ENCODE peak calls at places on chromosomes 6 and 20, in nine cellular contexts. G, F, P, V, N, W, A, H and S are unnamed samples.

GRCh38 chr6:30591008-30591407 is 19.8 kb downstream of the ABCF1 start:
- DNase-seq in V (no peak), N (no peak), A (peak), F (peak), P (peak), H (no peak), G (no peak), W (peak), S (peak)

GRCh38 chr6:33914519-33915120 is 110.8 kb upstream of the MLN start:
- DNase-seq in P (no peak), G (no peak), A (no peak), V (no peak), N (no peak), H (no peak), W (no peak), F (no peak), S (no peak)

GRCh38 chr20:54110041-54110440 is 39.6 kb upstream of the BCAS1 start:
- DNase-seq in V (no peak), P (peak), W (no peak), A (no peak), G (no peak), H (no peak), F (peak), N (no peak), S (no peak)

GRCh38 chr20:51906694-51907093 is 104.4 kb upstream of the SALL4 start:
- DNase-seq in G (no peak), V (no peak), W (no peak), A (no peak), N (no peak), H (no peak), F (no peak), P (no peak), S (peak)

GRCh38 chr6:132919028-132919427 is 104.7 kb downstream of the RPS12 start:
- DNase-seq in W (peak), G (no peak), H (no peak), N (no peak), F (no peak), V (no peak), A (peak), P (no peak), S (peak)

GRCh38 chr6:24520929-24521546 is 26.3 kb downstream of the ALDH5A1 start:
- DNase-seq in H (no peak), W (no peak), A (peak), V (peak), G (no peak), N (peak), P (peak), F (peak), S (peak)

GRCh38 chr6:81890846-81891245 is 138.4 kb upstream of the TENT5A start:
- DNase-seq in H (no peak), F (peak), A (peak), V (no peak), G (no peak), W (peak), P (no peak), N (no peak), S (no peak)

GRCh38 chr20:43534016-43534415 is 24.8 kb upstream of the SGK2 start:
- DNase-seq in H (no peak), F (no peak), P (no peak), G (no peak), W (no peak), N (no peak), A (no peak), V (no peak), S (no peak)

GRCh38 chr6:110493253-110493800 is 16.9 kb upstream of the SLC22A16 start:
- DNase-seq in F (no peak), V (no peak), G (no peak), P (no peak), A (no peak), H (no peak), W (no peak), N (no peak), S (no peak)

GRCh38 chr20:6685181-6685582 is 82.3 kb upstream of the BMP2 start:
- DNase-seq in A (no peak), N (no peak), H (no peak), W (peak), F (peak), P (peak), V (no peak), G (no peak), S (peak)

GRCh38 chr6:33700391-33701050 is 11.0 kb downstream of the UQCC2 start:
- DNase-seq in P (peak), G (no peak), A (peak), V (peak), N (peak), H (peak), W (peak), F (peak), S (peak)

GRCh38 chr20:46011631-46012482 is 3.1 kb downstream of the MMP9 start:
- DNase-seq in W (peak), G (no peak), P (no peak), H (no peak), A (peak), F (peak), V (peak), N (peak), S (peak)

GRCh38 chr6:38860041-38860440 is 144.9 kb downstream of the DNAH8 start:
- DNase-seq in H (no peak), W (no peak), G (no peak), V (no peak), A (no peak), F (no peak), P (no peak), N (no peak), S (no peak)

GRCh38 chr6:140897349-140897748 is 1235.4 kb upstream of the GJE1 start:
- DNase-seq in A (no peak), G (no peak), V (no peak), N (no peak), P (no peak), W (no peak), H (no peak), F (no peak), S (no peak)

GRCh38 chr6:20810732-20811111 is 276.5 kb downstream of the CDKAL1 start:
- DNase-seq in F (no peak), A (no peak), H (no peak), P (no peak), N (no peak), V (no peak), G (no peak), W (no peak), S (no peak)

GRCh38 chr20:15817351-15817750 is 755.9 kb downstream of the KIF16B start:
- DNase-seq in A (no peak), F (no peak), H (no peak), P (no peak), V (no peak), N (no peak), G (no peak), W (no peak), S (no peak)

DNA sequence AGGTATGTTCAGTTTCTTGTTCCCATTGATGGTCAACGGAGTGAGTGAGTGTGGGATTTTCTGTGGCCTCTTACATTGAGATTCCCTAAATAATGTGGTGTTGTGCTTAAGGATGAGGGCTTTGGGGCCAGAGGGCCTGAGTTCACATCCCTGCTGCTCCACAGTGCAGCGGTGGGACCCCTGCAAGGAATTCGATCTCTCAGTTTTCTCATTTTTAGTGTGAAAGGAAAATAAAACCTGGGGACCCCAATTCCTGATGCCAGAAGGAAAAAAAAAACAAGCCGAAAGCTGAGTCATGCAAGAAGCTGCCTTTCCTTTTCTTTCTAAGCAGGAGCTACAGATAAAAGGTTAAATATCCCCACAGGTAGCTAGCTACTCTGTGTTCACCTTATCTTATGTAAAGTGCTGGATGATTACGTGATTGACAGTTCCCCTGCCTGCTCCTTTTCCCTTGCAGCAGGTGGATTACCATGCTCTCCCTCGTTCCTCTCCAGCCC is 120.2 kb upstream of the CLDN20 start:
- DNase-seq in H (no peak), V (peak), G (no peak), N (no peak), F (peak), A (no peak), W (no peak), P (no peak), S (peak)
- H2AFZ ChIP-seq in H (no peak), V (no peak), G (peak), N (no peak), F (peak), A (peak), W (peak), P (peak), S (peak)

DNA sequence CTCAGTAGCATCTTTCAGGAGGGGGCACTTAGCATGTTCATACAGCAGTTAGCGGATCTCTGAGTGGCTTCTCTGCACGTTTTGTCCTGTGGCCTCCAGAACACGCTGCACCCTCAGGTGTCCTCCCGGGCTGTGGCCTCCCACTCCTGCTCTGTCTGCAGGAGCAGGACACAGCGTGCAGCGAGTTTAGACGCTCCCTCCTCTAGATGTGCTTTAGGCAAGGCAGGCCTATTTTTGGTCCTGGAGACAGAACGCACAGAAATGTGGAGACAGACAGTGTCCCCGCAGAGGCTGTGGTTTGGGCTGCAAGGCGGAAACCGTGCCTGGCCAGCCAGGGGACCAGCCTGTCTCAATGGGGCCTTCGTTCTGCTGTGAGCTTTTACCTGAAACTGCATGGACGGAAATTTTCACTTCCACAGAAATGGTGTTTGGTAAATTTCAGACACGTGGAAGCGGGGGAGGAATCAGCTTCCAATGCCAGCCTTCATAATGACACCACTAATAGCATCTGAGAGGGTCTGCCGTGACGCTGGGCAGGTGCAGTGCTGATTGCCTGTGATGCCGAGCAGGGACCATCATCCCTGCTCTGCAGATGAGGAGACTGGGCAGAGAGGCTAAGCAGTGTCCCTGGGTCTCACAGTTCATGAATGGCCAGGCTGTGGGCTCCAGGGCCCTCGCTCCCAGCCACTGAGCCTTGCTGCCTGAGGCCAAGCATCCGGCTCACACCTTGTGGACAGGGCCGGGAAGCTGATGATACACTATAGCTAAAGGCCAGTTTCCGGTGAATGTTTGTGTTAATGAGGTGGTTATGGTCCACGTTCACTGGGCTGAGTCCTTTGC is 120.9 kb downstream of the SYCP2 start:
- DNase-seq in V (no peak), A (no peak), W (no peak), N (peak), F (no peak), H (no peak), P (no peak), G (no peak), S (no peak)
- H2AFZ ChIP-seq in V (no peak), A (no peak), W (no peak), N (no peak), F (no peak), H (no peak), P (no peak), G (no peak), S (no peak)

DNA sequence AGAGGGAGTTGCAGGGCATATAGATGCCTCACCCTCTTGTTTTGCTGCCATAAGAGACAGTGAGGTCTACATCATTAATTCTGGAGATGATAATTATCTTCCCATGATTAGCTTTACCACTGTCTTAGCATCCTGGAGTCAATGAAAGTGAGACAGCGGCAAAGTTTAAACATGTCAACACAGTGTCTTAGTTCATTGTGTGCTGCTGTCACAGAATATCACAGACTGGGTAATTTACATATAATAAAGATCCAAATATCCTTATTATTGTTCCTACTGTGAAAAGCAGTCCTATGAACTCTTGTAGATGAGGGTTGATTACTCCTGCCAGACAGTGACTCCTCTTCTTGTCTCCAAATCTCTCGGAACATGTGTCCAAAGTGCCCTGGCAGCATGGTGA is 658.6 kb upstream of the ADGRB3 start:
- DNase-seq in A (no peak), F (no peak), N (no peak), V (no peak), H (no peak), G (no peak), P (no peak), W (no peak), S (no peak)
- H2AFZ ChIP-seq in A (no peak), F (no peak), N (no peak), V (no peak), H (no peak), G (no peak), P (no peak), W (no peak), S (no peak)

GRCh38 chr20:62928246-62928939 is 2.1 kb upstream of the DIDO1 start:
- DNase-seq in G (no peak), N (peak), W (no peak), A (no peak), V (no peak), H (no peak), F (peak), P (no peak), S (peak)

GRCh38 chr20:62926229-62927127 is at the start of gene DIDO1:
- DNase-seq in F (peak), G (peak), N (peak), H (peak), A (peak), V (peak), P (peak), W (peak), S (peak)

GRCh38 chr20:62929051-62929538 is 2.8 kb upstream of the DIDO1 start:
- DNase-seq in N (peak), H (no peak), F (peak), P (peak), A (peak), V (peak), W (peak), G (no peak), S (peak)

GRCh38 chr20:62925420-62926228 is 681 bp downstream of the DIDO1 start:
- DNase-seq in G (no peak), W (peak), H (no peak), V (peak), N (no peak), F (peak), A (peak), P (peak), S (no peak)

DNA sequence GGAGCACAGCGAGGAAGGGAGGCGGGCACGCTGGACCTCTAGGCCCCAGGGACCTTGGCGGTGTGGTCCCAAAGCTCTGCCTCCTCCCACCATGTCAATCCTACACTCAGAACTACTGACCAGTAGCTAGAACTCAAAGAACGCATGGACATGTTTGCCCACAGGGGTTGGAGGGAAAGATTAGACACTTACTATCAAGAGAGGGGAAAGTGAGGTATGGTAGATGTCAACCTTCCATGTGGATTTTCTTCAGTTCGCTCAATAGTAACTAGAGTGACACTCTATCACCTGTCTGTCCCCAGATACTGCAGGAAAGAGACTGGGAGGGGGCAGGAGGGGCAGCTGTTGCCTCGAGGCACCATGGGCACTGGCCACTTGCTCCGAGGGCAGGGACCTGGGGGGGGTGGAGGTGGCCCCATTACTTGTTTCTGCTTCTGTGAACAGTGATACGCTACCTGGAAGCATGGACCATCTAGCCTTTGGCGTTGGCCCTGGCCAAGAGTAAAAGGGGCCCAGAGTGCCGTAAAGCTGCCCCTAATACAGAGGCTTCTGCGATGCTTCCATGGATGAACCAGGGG is 912 bp upstream of the DIDO1 start:
- DNase-seq in A (no peak), G (no peak), H (no peak), F (no peak), W (no peak), N (no peak), P (no peak), V (no peak), S (no peak)
- H2AFZ ChIP-seq in A (peak), G (no peak), H (no peak), F (no peak), W (no peak), N (no peak), P (no peak), V (no peak), S (no peak)

DNA sequence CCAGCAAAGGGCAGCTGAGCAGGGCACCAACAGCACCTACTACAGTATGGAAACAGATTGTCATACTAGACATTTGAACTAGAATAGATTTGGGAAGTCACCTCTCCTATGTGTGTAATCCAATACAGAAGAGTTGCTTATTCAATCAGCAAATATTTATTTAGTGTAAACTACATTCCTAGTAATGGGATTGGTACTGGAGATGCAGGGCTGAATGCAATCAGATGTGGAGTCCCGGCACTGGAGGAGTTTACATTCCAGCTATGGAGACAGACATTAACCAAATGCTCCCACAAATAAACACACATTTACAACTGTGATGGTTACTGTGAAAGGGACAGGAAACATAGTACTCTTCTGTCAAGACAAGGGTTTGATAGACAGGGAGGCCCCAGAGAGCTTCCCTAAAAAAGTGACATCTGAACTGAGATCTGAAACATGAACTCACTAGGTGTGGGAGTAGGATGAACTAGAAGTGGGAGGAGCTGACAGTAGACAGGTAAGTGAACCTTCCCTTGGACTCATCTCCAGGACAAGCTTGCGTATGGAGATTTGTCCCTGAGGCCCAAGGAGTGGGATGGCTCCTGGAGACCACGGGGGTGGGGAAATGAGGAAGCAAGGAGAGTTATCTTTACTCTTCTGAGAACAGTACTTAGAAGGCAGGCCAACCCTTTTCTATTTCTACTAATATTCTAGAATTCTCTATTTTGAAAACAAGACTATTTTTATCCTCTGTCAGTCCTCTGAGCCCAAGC is 420.5 kb downstream of the MAFB start:
- DNase-seq in P (no peak), H (no peak), W (no peak), V (no peak), G (no peak), F (no peak), A (no peak), N (peak), S (no peak)
- H2AFZ ChIP-seq in P (no peak), H (no peak), W (no peak), V (no peak), G (no peak), F (no peak), A (no peak), N (no peak), S (no peak)

GRCh38 chr6:160962835-160963623 is 28.5 kb upstream of the MAP3K4 start:
- DNase-seq in V (no peak), A (no peak), G (no peak), H (no peak), W (no peak), F (no peak), N (no peak), P (no peak), S (no peak)

GRCh38 chr6:160967833-160968232 is 23.7 kb upstream of the MAP3K4 start:
- DNase-seq in W (no peak), P (no peak), A (no peak), N (no peak), F (peak), V (no peak), G (no peak), H (no peak), S (no peak)

GRCh38 chr6:160965893-160966292 is 25.7 kb upstream of the MAP3K4 start:
- DNase-seq in W (no peak), G (no peak), N (no peak), A (no peak), P (no peak), V (no peak), H (no peak), F (no peak), S (no peak)

GRCh38 chr6:160967351-160967750 is 24.2 kb upstream of the MAP3K4 start:
- DNase-seq in W (no peak), V (no peak), N (no peak), F (no peak), H (no peak), G (no peak), P (no peak), A (no peak), S (no peak)

GRCh38 chr6:160966493-160967229 is 24.9 kb upstream of the MAP3K4 start:
- DNase-seq in A (no peak), H (no peak), W (no peak), G (no peak), V (no peak), P (no peak), N (no peak), F (no peak), S (no peak)
- H2AFZ ChIP-seq in A (no peak), H (no peak), W (no peak), G (no peak), V (no peak), P (no peak), N (no peak), F (peak), S (no peak)